ENCODE peak calls at places on chromosomes 3 and 15, in four cellular contexts. One of them, this sample, is unnamed.

GRCh38 chr3:138202945-138203701 is 16.0 kb downstream of the ARMC8 start:
- DNase-seq in IMR-90: no peak
- DNase-seq in GDM1: no peak
- DNase-seq in NB4: no peak
- DNase-seq in this sample: no peak

GRCh38 chr3:184500344-184500923 is 61.2 kb upstream of the EPHB3 start:
- DNase-seq in GDM1: no peak
- DNase-seq in NB4: no peak
- DNase-seq in IMR-90: no peak
- DNase-seq in this sample: no peak

GRCh38 chr15:36943496-36944361 is 156.6 kb downstream of the MEIS2 start:
- DNase-seq in GDM1: no peak
- DNase-seq in IMR-90: no peak
- DNase-seq in NB4: no peak
- DNase-seq in this sample: no peak

GRCh38 chr3:129078510-129078909 is 17.9 kb downstream of the GP9 start:
- DNase-seq in GDM1: no peak
- DNase-seq in IMR-90: no peak
- DNase-seq in NB4: no peak
- DNase-seq in this sample: no peak

GRCh38 chr3:196219194-196219969 is 3.0 kb downstream of the SLC51A start:
- DNase-seq in IMR-90: peak; percentile 88
- DNase-seq in NB4: peak; percentile 98
- DNase-seq in GDM1: no peak
- DNase-seq in this sample: peak; percentile 88

GRCh38 chr15:38701134-38701533 is 136.5 kb upstream of the RASGRP1 start:
- DNase-seq in GDM1: no peak
- DNase-seq in NB4: no peak
- DNase-seq in IMR-90: peak; percentile 26
- DNase-seq in this sample: no peak

GRCh38 chr3:71930056-71930991 is 145.4 kb upstream of the PROK2 start:
- DNase-seq in IMR-90: peak; percentile 17
- DNase-seq in NB4: peak; percentile 45
- DNase-seq in GDM1: no peak
- DNase-seq in this sample: peak; percentile 5

GRCh38 chr15:84590406-84590805 is 10.4 kb upstream of the ZSCAN2 start:
- DNase-seq in NB4: no peak
- DNase-seq in GDM1: no peak
- DNase-seq in IMR-90: peak; percentile 31
- DNase-seq in this sample: peak; percentile 14

GRCh38 chr3:46987485-46988401 is 8.3 kb downstream of the NBEAL2 start:
- DNase-seq in NB4: peak; percentile 94
- DNase-seq in GDM1: peak; percentile 91
- DNase-seq in IMR-90: no peak
- DNase-seq in this sample: peak; percentile 41

GRCh38 chr3:190811775-190812480 is 50.6 kb downstream of the GMNC start:
- DNase-seq in IMR-90: peak; percentile 60
- DNase-seq in GDM1: no peak
- DNase-seq in NB4: peak; percentile 70
- DNase-seq in this sample: peak; percentile 74